ENCODE peak calls at places on chromosomes 11 and 22, in five cellular contexts. U is tibial nerve, F is tibial artery, S is WERI-Rb-1, Z is ovary. Y is an unnamed sample.

GRCh38 chr11:107780136-107780535 is 68.3 kb upstream of the SLN start:
- DNase-seq in F (no peak), Z (no peak), S (no peak), U (no peak), Y (no peak)

GRCh38 chr22:49295465-49295743 is 532.3 kb downstream of the BRD1 start:
- DNase-seq in Z (no peak), U (no peak), S (no peak), F (peak), Y (no peak)

GRCh38 chr11:8917157-8917820 is 6.3 kb downstream of the AKIP1 start:
- DNase-seq in S (no peak), U (no peak), Z (no peak), F (no peak), Y (no peak)

GRCh38 chr11:35598254-35599125 is 19.8 kb upstream of the FJX1 start:
- DNase-seq in S (no peak), Z (no peak), U (no peak), F (no peak), Y (no peak)

GRCh38 chr11:97860237-97860636 is 1160.5 kb upstream of the CNTN5 start:
- DNase-seq in U (no peak), Z (no peak), F (no peak), S (no peak), Y (no peak)

GRCh38 chr11:128624269-128625170 is 37.2 kb upstream of the ETS1 start:
- DNase-seq in U (no peak), S (no peak), Z (no peak), F (no peak), Y (no peak)

GRCh38 chr11:111456086-111456858 is 55.9 kb downstream of the BTG4 start:
- DNase-seq in Z (no peak), F (no peak), S (no peak), U (no peak), Y (peak)

GRCh38 chr11:133029096-133029495 is 503.2 kb downstream of the OPCML start:
- DNase-seq in Z (no peak), S (no peak), F (no peak), U (no peak), Y (no peak)

GRCh38 chr11:130600139-130600538 is 151.7 kb downstream of the ADAMTS15 start:
- DNase-seq in F (no peak), Z (no peak), S (no peak), U (no peak), Y (no peak)

GRCh38 chr11:74650498-74650897 is 58.1 kb downstream of the POLD3 start:
- DNase-seq in Z (no peak), S (no peak), F (no peak), U (no peak), Y (no peak)

GRCh38 chr22:37282385-37282677 is at the start of gene CYTH4:
- DNase-seq in Z (no peak), U (no peak), F (peak), S (no peak), Y (no peak)

GRCh38 chr11:120894207-120894989 is 129.5 kb upstream of the TBCEL start:
- DNase-seq in Z (no peak), F (no peak), U (no peak), S (no peak), Y (no peak)

GRCh38 chr11:117443269-117444186 is 115.9 kb downstream of the CEP164 start:
- DNase-seq in F (peak), U (no peak), Z (peak), S (peak), Y (no peak)
- TF ChIP-seq CTCF in F (no peak), U (peak), Z (peak), S (peak), Y (peak)

GRCh38 chr11:90476442-90477007 is 253.7 kb upstream of the CHORDC1 start:
- DNase-seq in F (no peak), Z (no peak), U (no peak), S (peak), Y (no peak)
- TF ChIP-seq CTCF in F (no peak), Z (no peak), U (no peak), S (peak), Y (no peak)

GRCh38 chr11:125164422-125165110 is at the start of gene PKNOX2:
- DNase-seq in U (peak), S (peak), F (peak), Z (peak), Y (no peak)
- TF ChIP-seq CTCF in U (peak), S (peak), F (no peak), Z (peak), Y (no peak)

DNA sequence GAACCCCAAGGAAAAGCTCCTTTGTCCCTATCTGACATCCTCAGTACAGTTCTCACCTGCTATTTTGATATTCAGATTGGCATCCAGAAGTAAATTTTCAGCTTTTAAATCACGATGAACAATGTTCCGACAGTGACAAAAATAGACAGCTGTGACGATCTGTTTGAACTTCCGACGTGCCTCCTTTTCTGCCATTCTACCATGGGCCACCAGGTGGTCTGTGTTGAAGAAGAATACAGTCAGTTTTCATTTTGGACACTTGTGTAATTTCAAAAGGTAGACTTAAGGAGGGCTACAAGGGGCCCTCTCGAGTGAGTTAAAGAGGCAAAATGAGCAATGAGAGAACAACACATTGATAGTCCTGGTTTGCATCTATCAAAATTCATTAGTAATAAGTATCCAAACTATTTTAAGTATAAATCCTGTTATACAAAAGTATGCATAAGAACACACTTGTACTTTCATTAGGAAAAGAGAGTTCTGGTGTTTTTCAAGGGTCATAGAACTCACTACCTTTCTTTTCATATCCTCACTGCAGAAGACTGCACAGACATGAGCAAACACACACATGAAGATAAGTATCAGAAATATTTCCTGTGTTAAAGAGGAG is 89.8 kb upstream of the APOA1 start:
- DNase-seq in Z (no peak), U (no peak), S (peak), F (no peak), Y (no peak)
- TF ChIP-seq CTCF in Z (no peak), U (peak), S (peak), F (no peak), Y (no peak)

GRCh38 chr11:64006468-64006867 is 20.2 kb downstream of the OTUB1 start:
- DNase-seq in U (no peak), F (no peak), S (no peak), Z (no peak), Y (no peak)

GRCh38 chr11:64007629-64008282 is 21.5 kb downstream of the OTUB1 start:
- DNase-seq in S (peak), F (peak), U (peak), Z (peak), Y (no peak)

GRCh38 chr11:64005691-64006090 is 19.5 kb downstream of the OTUB1 start:
- DNase-seq in S (no peak), F (no peak), U (no peak), Z (no peak), Y (no peak)

GRCh38 chr11:64008283-64008931 is 22.2 kb downstream of the OTUB1 start:
- DNase-seq in F (no peak), S (no peak), U (no peak), Z (no peak), Y (no peak)

GRCh38 chr11:64007160-64007628 is 21.0 kb downstream of the OTUB1 start:
- DNase-seq in U (no peak), F (peak), S (peak), Z (no peak), Y (no peak)
- TF ChIP-seq CTCF in U (no peak), F (no peak), S (peak), Z (no peak), Y (no peak)

DNA sequence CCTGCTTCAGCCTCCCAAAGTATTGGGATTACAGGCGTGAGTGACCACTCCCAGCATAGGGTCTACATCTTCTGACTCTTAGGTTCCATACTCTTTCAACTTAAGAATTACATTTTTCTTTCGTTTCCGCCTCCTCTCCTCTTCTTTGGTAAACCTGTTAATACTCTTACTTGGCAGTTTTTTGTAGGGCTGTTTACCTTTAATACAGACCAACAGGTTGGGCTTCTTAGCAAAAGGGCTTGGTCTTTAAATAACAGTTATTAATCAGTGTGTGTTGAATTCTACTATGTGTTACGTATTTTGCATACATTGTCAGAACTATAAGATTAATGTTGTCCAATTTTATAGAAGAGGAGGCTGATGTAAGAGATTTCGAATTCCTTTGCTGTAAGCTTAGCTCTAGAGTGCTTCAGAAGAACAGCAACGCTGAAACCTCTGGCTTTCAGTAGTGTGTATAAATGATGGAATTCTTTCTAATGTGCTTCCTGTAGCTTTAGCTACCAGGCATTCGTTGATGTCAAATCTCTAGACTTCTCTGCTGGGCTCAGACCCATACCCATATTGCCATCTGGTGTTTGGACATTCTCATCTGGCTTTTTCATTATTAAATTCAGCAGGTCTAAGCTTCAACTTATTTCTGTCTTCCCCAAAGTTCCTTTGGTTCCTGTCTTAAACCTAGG is 3.1 kb downstream of the FDX1 start:
- DNase-seq in F (no peak), Z (no peak), U (no peak), S (no peak), Y (no peak)
- TF ChIP-seq CTCF in F (no peak), Z (no peak), U (no peak), S (no peak), Y (no peak)

DNA sequence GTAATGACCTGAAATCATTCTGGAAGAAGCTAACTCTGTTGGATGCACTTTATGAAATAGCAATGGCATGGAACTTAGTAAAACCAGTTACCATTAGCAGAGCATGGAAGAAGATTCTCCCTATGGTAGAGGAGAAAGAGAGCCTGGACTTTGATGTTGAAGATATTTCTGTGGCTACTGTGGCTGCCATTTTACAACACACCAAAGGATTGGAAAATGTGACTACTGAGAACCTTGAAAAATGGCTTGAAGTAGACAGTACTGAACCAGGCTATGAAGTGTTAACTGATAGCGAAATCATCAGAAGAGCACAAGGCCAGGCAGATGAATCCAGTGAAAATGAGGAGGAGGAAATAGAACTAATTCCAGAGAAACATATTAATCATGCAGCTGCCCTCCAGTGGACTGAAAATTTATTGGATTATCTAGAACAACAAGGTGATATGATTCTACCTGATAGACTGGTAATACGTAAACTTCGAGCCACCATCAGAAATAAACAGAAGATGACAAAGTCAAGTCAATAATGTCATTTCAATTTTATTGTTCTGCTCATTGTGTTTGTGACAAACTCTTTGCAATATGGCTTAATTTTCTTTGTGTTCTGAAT is 2.0 kb downstream of the JRKL start:
- DNase-seq in F (no peak), U (no peak), Z (no peak), S (no peak), Y (no peak)
- TF ChIP-seq CTCF in F (no peak), U (no peak), Z (no peak), S (no peak), Y (no peak)